ENCODE peak calls at places on chromosomes 4 and X, in six cellular contexts. U, R, B, W, L and E are unnamed samples.

GRCh38 chr4:16687845-16688244 is 210.6 kb downstream of the LDB2 start:
- DNase-seq in U (peak), R (no peak), B (no peak), W (peak), L (no peak), E (no peak)

GRCh38 chr4:126799471-126799870 is 833.3 kb upstream of the INTU start:
- DNase-seq in U (peak), R (no peak), B (no peak), W (no peak), L (peak), E (no peak)

GRCh38 chrX:123339201-123339905 is 155.3 kb downstream of the GRIA3 start:
- DNase-seq in U (peak), R (no peak), B (no peak), W (peak), L (peak), E (no peak)

GRCh38 chrX:57286507-57287251 is at the start of gene FAAH2:
- DNase-seq in U (no peak), R (peak), B (peak), W (no peak), L (no peak), E (no peak)

GRCh38 chr4:145234086-145234694 is 53.8 kb upstream of the OTUD4 start:
- DNase-seq in U (peak), R (peak), B (peak), W (peak), L (peak), E (peak)

GRCh38 chrX:149504226-149504914 is 736 bp downstream of the IDS start:
- DNase-seq in U (peak), R (peak), B (peak), W (no peak), L (peak), E (no peak)

GRCh38 chr4:40675166-40675565 is 45.5 kb upstream of the RBM47 start:
- DNase-seq in U (no peak), R (no peak), B (no peak), W (no peak), L (no peak), E (no peak)

GRCh38 chr4:8732092-8732491 is 139.5 kb downstream of the CPZ start:
- DNase-seq in U (no peak), R (no peak), B (no peak), W (no peak), L (no peak), E (no peak)

GRCh38 chr4:2465032-2465431 is 3.9 kb upstream of the RNF4 start:
- DNase-seq in U (no peak), R (no peak), B (no peak), W (no peak), L (no peak), E (no peak)

GRCh38 chr4:14428125-14428524 is 574.2 kb upstream of the CPEB2 start:
- DNase-seq in U (peak), R (no peak), B (no peak), W (no peak), L (no peak), E (no peak)
- TF ChIP-seq CTCF in U (no peak), R (no peak), B (no peak), W (no peak), L (no peak), E (no peak)

GRCh38 chr4:189843392-189844009 is 97.2 kb upstream of the FRG1 start:
- DNase-seq in U (no peak), R (no peak), B (no peak), W (no peak), L (no peak), E (no peak)
- TF ChIP-seq CTCF in U (no peak), R (no peak), B (no peak), W (no peak), L (no peak), E (peak)

GRCh38 chr4:169270156-169270809 is 473 bp downstream of the SH3RF1 start:
- DNase-seq in U (no peak), R (peak), B (peak), W (peak), L (peak), E (peak)
- TF ChIP-seq CTCF in U (no peak), R (no peak), B (peak), W (no peak), L (no peak), E (no peak)

DNA sequence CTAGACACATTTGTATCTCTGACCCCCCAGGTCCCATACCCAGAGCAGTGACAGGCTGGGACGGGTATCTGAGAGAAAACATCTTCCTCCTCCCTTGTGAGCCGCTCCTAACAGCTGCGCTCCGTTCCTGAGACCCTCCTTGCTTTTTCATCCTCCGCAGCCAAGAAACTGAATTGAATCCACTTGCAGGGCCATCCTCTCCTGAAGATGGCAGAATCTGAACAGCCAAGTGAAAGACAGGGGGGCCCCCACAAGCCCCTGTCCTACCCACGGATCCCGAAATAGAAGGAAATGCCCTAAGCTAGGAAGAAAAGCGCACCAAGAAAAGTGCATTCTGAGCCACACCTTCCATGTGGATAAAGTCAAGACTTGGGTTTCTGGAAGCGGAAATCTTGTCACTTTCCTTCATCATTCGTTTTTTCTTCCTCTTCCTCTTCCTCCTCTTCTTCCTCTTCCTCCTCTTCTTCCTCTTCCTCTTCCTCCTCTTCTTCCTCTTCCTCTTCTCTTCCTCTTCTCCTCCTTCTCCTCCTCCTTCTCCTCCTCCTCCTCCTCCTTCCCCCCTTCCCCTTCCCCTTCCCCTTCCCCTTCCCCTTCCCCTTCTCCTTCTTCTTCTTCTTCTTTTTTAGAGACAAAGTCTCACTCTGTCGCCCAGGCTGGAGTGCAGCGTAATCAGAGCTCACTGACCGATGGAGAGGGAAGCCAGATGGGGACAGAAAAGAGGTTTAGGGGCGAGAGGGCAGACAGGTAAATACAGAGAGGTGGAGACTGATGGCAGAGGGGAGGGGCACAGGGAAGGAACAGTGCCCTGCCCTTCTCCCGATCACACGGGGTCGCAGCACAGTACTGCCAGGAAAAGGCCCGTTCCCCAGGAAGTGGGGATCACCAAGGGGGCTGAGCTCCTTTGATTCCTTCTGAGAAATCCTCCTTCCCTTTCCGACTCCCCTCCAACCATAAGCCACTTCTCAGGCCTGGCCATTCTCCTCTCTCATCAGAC is 85.9 kb upstream of the WWC2 start:
- DNase-seq in U (no peak), R (no peak), B (no peak), W (no peak), L (peak), E (no peak)
- TF ChIP-seq CTCF in U (no peak), R (no peak), B (no peak), W (no peak), L (peak), E (no peak)

DNA sequence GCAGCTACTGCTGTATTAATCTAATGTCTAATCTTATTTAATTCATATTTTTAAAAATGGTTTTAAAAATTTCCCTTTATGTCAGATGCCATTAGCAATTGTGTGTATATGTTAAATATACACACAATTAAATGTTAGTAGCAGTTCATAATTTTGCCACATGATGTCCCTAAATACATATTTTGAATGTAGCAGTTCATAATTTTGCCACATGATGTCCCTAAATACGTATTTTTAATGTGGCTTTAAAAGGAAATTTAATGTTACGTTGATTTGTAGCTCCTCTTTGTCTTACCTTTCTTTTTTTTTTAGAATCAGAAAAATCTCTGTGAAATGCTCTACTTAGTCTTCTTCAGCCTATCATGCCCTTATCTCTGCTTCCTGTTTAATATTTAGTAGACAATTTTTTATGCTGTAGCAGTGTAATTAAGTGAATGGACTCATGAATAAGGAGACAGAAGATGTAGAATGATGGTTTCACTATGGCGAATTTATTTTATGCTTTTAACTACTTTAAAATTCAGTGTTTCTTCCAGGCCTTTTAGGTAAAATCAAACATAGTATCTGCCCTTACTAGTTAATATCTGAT is 26.1 kb downstream of the RBM46 start:
- DNase-seq in U (peak), R (no peak), B (no peak), W (peak), L (peak), E (no peak)
- TF ChIP-seq CTCF in U (peak), R (peak), B (peak), W (peak), L (peak), E (peak)

GRCh38 chr4:171846232-171846631 is 33.0 kb downstream of the GALNTL6 start:
- DNase-seq in U (peak), R (peak), B (peak), W (peak), L (peak), E (peak)
- TF ChIP-seq CTCF in U (peak), R (peak), B (peak), W (peak), L (peak), E (peak)

DNA sequence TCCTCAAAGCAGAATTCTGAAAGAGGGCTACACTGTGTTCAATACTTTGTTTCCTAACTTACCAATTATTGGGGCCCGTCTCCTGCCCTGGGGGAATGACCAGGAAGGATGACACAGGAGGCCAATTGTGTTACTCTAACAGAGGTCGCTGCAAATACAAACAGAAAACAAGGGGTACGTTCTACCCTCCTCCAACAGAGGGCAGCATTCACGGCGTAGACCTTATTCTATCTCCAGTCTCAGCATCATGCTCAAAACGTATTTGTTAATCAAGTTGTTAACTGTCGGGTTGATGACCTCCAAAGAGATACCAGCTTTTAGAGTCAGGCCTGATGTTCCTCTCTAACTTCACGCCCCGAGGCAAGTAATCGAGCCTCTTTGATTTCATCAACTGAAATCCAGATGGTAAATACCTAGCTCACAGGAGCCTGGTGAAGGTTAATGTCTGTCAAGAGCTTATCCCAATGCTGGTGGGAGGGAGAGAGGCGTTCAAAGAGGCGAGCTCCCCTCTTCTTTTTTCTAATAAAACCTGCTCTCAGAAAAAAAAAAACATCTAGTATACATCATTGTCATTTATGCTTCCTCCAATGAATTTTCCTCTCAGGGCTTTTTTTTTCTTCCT is 181.0 kb upstream of the KCNIP4 start:
- DNase-seq in U (peak), R (peak), B (peak), W (peak), L (peak), E (no peak)
- TF ChIP-seq CTCF in U (peak), R (peak), B (no peak), W (peak), L (peak), E (no peak)